ENCODE peak calls at places on chromosomes 1 and 21, in four cellular contexts. One of them, this sample, is unnamed.

GRCh38 chr1:1292851-1293250 is 12.6 kb downstream of the SCNN1D start:
- DNase-seq in cardiac fibroblast: no peak
- DNase-seq in body of pancreas: no peak
- DNase-seq in left ventricle myocardium inferior: no peak
- DNase-seq in this sample: no peak

GRCh38 chr21:36615274-36615964 is 83.5 kb upstream of the SIM2 start:
- DNase-seq in left ventricle myocardium inferior: no peak
- DNase-seq in cardiac fibroblast: no peak
- DNase-seq in body of pancreas: no peak
- DNase-seq in this sample: no peak

GRCh38 chr1:21124846-21125245 is 51.9 kb downstream of the EIF4G3 start:
- DNase-seq in left ventricle myocardium inferior: no peak
- DNase-seq in body of pancreas: no peak
- DNase-seq in cardiac fibroblast: peak
- DNase-seq in this sample: peak

GRCh38 chr1:51622455-51622913 is 5.6 kb downstream of the OSBPL9 start:
- DNase-seq in body of pancreas: peak
- DNase-seq in left ventricle myocardium inferior: peak
- DNase-seq in cardiac fibroblast: peak
- DNase-seq in this sample: peak

GRCh38 chr1:42324398-42325013 is 10.5 kb downstream of the FOXJ3 start:
- DNase-seq in body of pancreas: no peak
- DNase-seq in cardiac fibroblast: no peak
- DNase-seq in left ventricle myocardium inferior: no peak
- DNase-seq in this sample: no peak

GRCh38 chr1:10211805-10212405 is 1.5 kb downstream of the KIF1B start:
- DNase-seq in body of pancreas: peak
- DNase-seq in left ventricle myocardium inferior: no peak
- DNase-seq in cardiac fibroblast: no peak
- DNase-seq in this sample: no peak

GRCh38 chr1:67942269-67942668 is 108.2 kb downstream of the DIRAS3 start:
- DNase-seq in body of pancreas: no peak
- DNase-seq in cardiac fibroblast: peak
- DNase-seq in left ventricle myocardium inferior: no peak
- DNase-seq in this sample: no peak

GRCh38 chr1:27395441-27396195 is 3.2 kb downstream of the GPR3 start:
- DNase-seq in body of pancreas: peak
- DNase-seq in cardiac fibroblast: peak
- DNase-seq in left ventricle myocardium inferior: peak
- DNase-seq in this sample: peak

GRCh38 chr21:36159356-36159921 is 2.8 kb downstream of the DOP1B start:
- DNase-seq in left ventricle myocardium inferior: no peak
- DNase-seq in cardiac fibroblast: no peak
- DNase-seq in body of pancreas: no peak
- DNase-seq in this sample: no peak

GRCh38 chr1:226679853-226680516 is 59.1 kb downstream of the ITPKB start:
- DNase-seq in cardiac fibroblast: peak
- DNase-seq in left ventricle myocardium inferior: peak
- DNase-seq in body of pancreas: peak
- DNase-seq in this sample: peak

GRCh38 chr1:24139846-24140425 is 3.0 kb downstream of the IL22RA1 start:
- DNase-seq in body of pancreas: peak
- DNase-seq in left ventricle myocardium inferior: no peak
- DNase-seq in cardiac fibroblast: no peak
- DNase-seq in this sample: no peak

GRCh38 chr1:2294661-2295060 is 66.5 kb downstream of the SKI start:
- DNase-seq in body of pancreas: no peak
- DNase-seq in cardiac fibroblast: no peak
- DNase-seq in left ventricle myocardium inferior: no peak
- DNase-seq in this sample: no peak

GRCh38 chr1:200415693-200416593 is 6.1 kb upstream of the ZNF281 start:
- DNase-seq in cardiac fibroblast: peak
- DNase-seq in left ventricle myocardium inferior: no peak
- DNase-seq in body of pancreas: peak
- DNase-seq in this sample: peak

GRCh38 chr1:185453496-185454192 is 136.6 kb upstream of the IVNS1ABP start:
- DNase-seq in left ventricle myocardium inferior: no peak
- DNase-seq in body of pancreas: no peak
- DNase-seq in cardiac fibroblast: peak
- DNase-seq in this sample: peak

GRCh38 chr1:183891158-183891557 is 86.2 kb downstream of the RGL1 start:
- DNase-seq in cardiac fibroblast: no peak
- DNase-seq in left ventricle myocardium inferior: no peak
- DNase-seq in body of pancreas: no peak
- DNase-seq in this sample: no peak

GRCh38 chr1:156807627-156808026 is 9.0 kb downstream of the SH2D2A start:
- DNase-seq in left ventricle myocardium inferior: no peak
- DNase-seq in cardiac fibroblast: no peak
- DNase-seq in body of pancreas: no peak
- DNase-seq in this sample: no peak

GRCh38 chr1:67831850-67832513 is 1.3 kb downstream of the GNG12 start:
- DNase-seq in cardiac fibroblast: peak
- DNase-seq in left ventricle myocardium inferior: peak
- DNase-seq in body of pancreas: peak
- DNase-seq in this sample: peak

GRCh38 chr1:21894034-21894881 is 42.9 kb downstream of the HSPG2 start:
- DNase-seq in left ventricle myocardium inferior: peak
- DNase-seq in body of pancreas: no peak
- DNase-seq in cardiac fibroblast: no peak
- DNase-seq in this sample: no peak

GRCh38 chr21:34687065-34687464 is 18.3 kb downstream of the CLIC6 start:
- DNase-seq in cardiac fibroblast: no peak
- DNase-seq in left ventricle myocardium inferior: no peak
- DNase-seq in body of pancreas: no peak
- DNase-seq in this sample: no peak

GRCh38 chr21:22728091-22728490 is 1729.9 kb downstream of the NCAM2 start:
- DNase-seq in left ventricle myocardium inferior: no peak
- DNase-seq in cardiac fibroblast: no peak
- DNase-seq in body of pancreas: no peak
- DNase-seq in this sample: no peak

GRCh38 chr1:171138973-171139372 is 46.1 kb upstream of the FMO2 start:
- DNase-seq in cardiac fibroblast: peak
- DNase-seq in left ventricle myocardium inferior: no peak
- DNase-seq in body of pancreas: no peak
- DNase-seq in this sample: no peak

GRCh38 chr1:110524311-110525249 is 5.6 kb upstream of the KCNA10 start:
- DNase-seq in cardiac fibroblast: peak
- DNase-seq in left ventricle myocardium inferior: no peak
- DNase-seq in body of pancreas: peak
- DNase-seq in this sample: peak

GRCh38 chr1:247906504-247907047 is 11.2 kb downstream of the OR2W3 start:
- DNase-seq in body of pancreas: no peak
- DNase-seq in left ventricle myocardium inferior: no peak
- DNase-seq in cardiac fibroblast: peak
- DNase-seq in this sample: no peak

GRCh38 chr21:44939532-44940115 is at the start of gene SLX9:
- DNase-seq in left ventricle myocardium inferior: peak
- DNase-seq in cardiac fibroblast: peak
- DNase-seq in body of pancreas: peak
- DNase-seq in this sample: peak

GRCh38 chr21:45938453-45938755 is 43.2 kb upstream of the COL6A1 start:
- DNase-seq in body of pancreas: no peak
- DNase-seq in cardiac fibroblast: no peak
- DNase-seq in left ventricle myocardium inferior: no peak
- DNase-seq in this sample: no peak

GRCh38 chr1:19738106-19738505 is 61.6 kb downstream of the TMCO4 start:
- DNase-seq in cardiac fibroblast: no peak
- DNase-seq in body of pancreas: peak
- DNase-seq in left ventricle myocardium inferior: peak
- DNase-seq in this sample: no peak

GRCh38 chr1:95219407-95219806 is 14.6 kb upstream of the RWDD3 start:
- DNase-seq in left ventricle myocardium inferior: no peak
- DNase-seq in body of pancreas: no peak
- DNase-seq in cardiac fibroblast: no peak
- DNase-seq in this sample: no peak

GRCh38 chr1:233654667-233655432 is 40.9 kb downstream of the KCNK1 start:
- DNase-seq in cardiac fibroblast: peak
- DNase-seq in left ventricle myocardium inferior: no peak
- DNase-seq in body of pancreas: no peak
- DNase-seq in this sample: no peak

GRCh38 chr1:226939439-226940028 is 560 bp upstream of the COQ8A start:
- DNase-seq in cardiac fibroblast: no peak
- DNase-seq in body of pancreas: peak
- DNase-seq in left ventricle myocardium inferior: peak
- DNase-seq in this sample: peak

GRCh38 chr1:246815693-246816270 is 91.6 kb downstream of the SCCPDH start:
- DNase-seq in cardiac fibroblast: no peak
- DNase-seq in left ventricle myocardium inferior: no peak
- DNase-seq in body of pancreas: no peak
- DNase-seq in this sample: no peak

GRCh38 chr1:38576241-38576640 is 283.3 kb downstream of the RRAGC start:
- DNase-seq in left ventricle myocardium inferior: no peak
- DNase-seq in cardiac fibroblast: no peak
- DNase-seq in body of pancreas: no peak
- DNase-seq in this sample: no peak

GRCh38 chr21:35020446-35020845 is 28.7 kb downstream of the RUNX1 start:
- DNase-seq in body of pancreas: no peak
- DNase-seq in cardiac fibroblast: no peak
- DNase-seq in left ventricle myocardium inferior: no peak
- DNase-seq in this sample: no peak

GRCh38 chr21:44758781-44759627 is 42.6 kb downstream of the UBE2G2 start:
- DNase-seq in cardiac fibroblast: no peak
- DNase-seq in body of pancreas: no peak
- DNase-seq in left ventricle myocardium inferior: no peak
- DNase-seq in this sample: no peak

GRCh38 chr21:42781981-42782722 is 97.2 kb downstream of the WDR4 start:
- DNase-seq in left ventricle myocardium inferior: no peak
- DNase-seq in body of pancreas: no peak
- DNase-seq in cardiac fibroblast: no peak
- DNase-seq in this sample: no peak

GRCh38 chr1:65952692-65953091 is 160.0 kb downstream of the PDE4B start:
- DNase-seq in cardiac fibroblast: peak
- DNase-seq in left ventricle myocardium inferior: no peak
- DNase-seq in body of pancreas: no peak
- DNase-seq in this sample: no peak

GRCh38 chr1:78469561-78469960 is 21.2 kb upstream of the PTGFR start:
- DNase-seq in left ventricle myocardium inferior: no peak
- DNase-seq in body of pancreas: no peak
- DNase-seq in cardiac fibroblast: no peak
- DNase-seq in this sample: no peak

GRCh38 chr1:161772397-161772796 is 6.3 kb downstream of the ATF6 start:
- DNase-seq in cardiac fibroblast: peak
- DNase-seq in left ventricle myocardium inferior: no peak
- DNase-seq in body of pancreas: no peak
- DNase-seq in this sample: no peak